ENCODE peak calls at places on chromosomes 5 and 9, in four cellular contexts. J is left ventricle myocardium inferior, K is cardiac muscle cell, R is gastrocnemius medialis. S is an unnamed sample.

GRCh38 chr9:112486221-112487007 is at the start of gene KIAA1958:
- DNase-seq in J (peak), K (peak), R (peak), S (peak)

GRCh38 chr5:170353946-170354345 is 35.2 kb downstream of the KCNMB1 start:
- DNase-seq in J (peak), K (no peak), R (no peak), S (no peak)

GRCh38 chr9:126376903-126377342 is 50.3 kb downstream of the MVB12B start:
- DNase-seq in J (no peak), K (peak), R (no peak), S (no peak)

GRCh38 chr9:119009253-119009652 is 360.0 kb downstream of the BRINP1 start:
- DNase-seq in J (no peak), K (no peak), R (no peak), S (peak)

GRCh38 chr9:23962101-23962500 is 136.1 kb upstream of the ELAVL2 start:
- DNase-seq in J (no peak), K (no peak), R (no peak), S (no peak)

GRCh38 chr9:98018347-98018746 is 35.2 kb downstream of the ANP32B start:
- DNase-seq in J (no peak), K (peak), R (peak), S (no peak)

GRCh38 chr9:113529336-113530009 is 65.9 kb downstream of the RGS3 start:
- DNase-seq in J (no peak), K (no peak), R (no peak), S (no peak)

GRCh38 chr5:168005093-168005492 is 286.4 kb upstream of the WWC1 start:
- DNase-seq in J (no peak), K (no peak), R (no peak), S (peak)

GRCh38 chr9:120711354-120711753 is 2.9 kb downstream of the MEGF9 start:
- DNase-seq in J (no peak), K (no peak), R (no peak), S (no peak)

GRCh38 chr9:88534456-88535225 is at the start of gene NXNL2:
- DNase-seq in J (peak), K (peak), R (no peak), S (peak)

GRCh38 chr5:32089146-32090000 is 84.7 kb downstream of the GOLPH3 start:
- DNase-seq in J (no peak), K (no peak), R (no peak), S (no peak)

GRCh38 chr5:160938532-160938931 is 86.5 kb upstream of the ATP10B start:
- DNase-seq in J (no peak), K (no peak), R (no peak), S (peak)

GRCh38 chr5:136511046-136511445 is 145.7 kb upstream of the TRPC7 start:
- DNase-seq in J (no peak), K (no peak), R (no peak), S (no peak)

GRCh38 chr5:168288349-168289245 is 2.8 kb upstream of the WWC1 start:
- DNase-seq in J (no peak), K (no peak), R (no peak), S (peak)

GRCh38 chr9:3856592-3856991 is 330.8 kb upstream of the RFX3 start:
- DNase-seq in J (no peak), K (no peak), R (no peak), S (no peak)

GRCh38 chr5:103849934-103850333 is 287.3 kb upstream of the NUDT12 start:
- DNase-seq in J (no peak), K (no peak), R (no peak), S (peak)

GRCh38 chr9:77099388-77099787 is 77.9 kb upstream of the VPS13A start:
- DNase-seq in J (no peak), K (no peak), R (no peak), S (no peak)

GRCh38 chr5:124889522-124889828 is 143.0 kb upstream of the ZNF608 start:
- DNase-seq in J (no peak), K (no peak), R (no peak), S (no peak)

GRCh38 chr9:129839324-129840023 is 4.2 kb downstream of the USP20 start:
- DNase-seq in J (no peak), K (no peak), R (no peak), S (no peak)

GRCh38 chr5:76081811-76082783 is 1.1 kb upstream of the SV2C start:
- DNase-seq in J (no peak), K (no peak), R (no peak), S (no peak)

GRCh38 chr5:96220610-96221390 is 212.2 kb downstream of the PCSK1 start:
- DNase-seq in J (no peak), K (no peak), R (no peak), S (peak)

GRCh38 chr5:179345429-179346321 is at the start of gene ADAMTS2:
- DNase-seq in J (peak), K (peak), R (no peak), S (no peak)

GRCh38 chr5:111735829-111736228 is 21.2 kb downstream of the NREP start:
- DNase-seq in J (peak), K (no peak), R (peak), S (peak)

GRCh38 chr5:68424799-68425537 is 209.4 kb downstream of the PIK3R1 start:
- DNase-seq in J (no peak), K (no peak), R (no peak), S (no peak)

GRCh38 chr5:17679597-17680187 is 45.4 kb downstream of the TAF11L14 start:
- DNase-seq in J (no peak), K (no peak), R (no peak), S (peak)

GRCh38 chr5:74838262-74838661 is 27.9 kb downstream of the FAM169A start:
- DNase-seq in J (no peak), K (no peak), R (no peak), S (no peak)

GRCh38 chr5:126961702-126962101 is 68.7 kb downstream of the MARCHF3 start:
- DNase-seq in J (no peak), K (no peak), R (no peak), S (peak)

GRCh38 chr5:34410411-34411139 is 245.6 kb upstream of the RAI14 start:
- DNase-seq in J (no peak), K (no peak), R (no peak), S (no peak)

GRCh38 chr5:41009228-41009627 is 61.9 kb downstream of the MROH2B start:
- DNase-seq in J (no peak), K (no peak), R (no peak), S (no peak)

GRCh38 chr9:129236441-129237145 is 58.5 kb upstream of the IER5L start:
- DNase-seq in J (no peak), K (no peak), R (no peak), S (no peak)

DNA sequence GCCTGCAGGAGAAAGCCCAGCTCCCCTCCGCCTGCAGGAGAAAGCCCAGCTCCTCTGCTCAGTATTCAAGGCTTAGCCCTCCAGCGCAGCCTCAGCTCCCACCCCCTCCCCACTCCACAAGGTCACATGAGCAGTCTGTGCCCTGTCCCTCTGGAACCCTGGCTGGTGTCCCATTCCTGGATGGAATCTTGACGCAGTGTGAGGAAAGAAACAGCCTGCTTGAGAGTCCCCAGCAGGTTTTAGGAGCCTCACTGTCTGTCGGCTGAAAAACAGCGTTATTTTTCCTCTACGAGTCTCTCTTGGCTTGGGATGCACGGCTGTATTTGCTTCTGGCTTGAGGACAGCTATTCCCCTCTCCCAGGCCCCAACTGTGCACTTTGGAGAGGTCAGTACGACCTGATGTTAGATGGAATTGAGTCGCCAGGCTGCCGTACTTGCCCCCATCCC is 210.1 kb upstream of the TRIM32 start:
- DNase-seq in J (peak), K (peak), R (no peak), S (no peak)
- H3K27ac ChIP-seq in J (peak), K (peak), R (no peak), S (no peak)

GRCh38 chr5:139696894-139697658 is 48.9 kb downstream of the CXXC5 start:
- DNase-seq in J (peak), K (peak), R (no peak), S (no peak)
- H3K27ac ChIP-seq in J (peak), K (peak), R (peak), S (no peak)

DNA sequence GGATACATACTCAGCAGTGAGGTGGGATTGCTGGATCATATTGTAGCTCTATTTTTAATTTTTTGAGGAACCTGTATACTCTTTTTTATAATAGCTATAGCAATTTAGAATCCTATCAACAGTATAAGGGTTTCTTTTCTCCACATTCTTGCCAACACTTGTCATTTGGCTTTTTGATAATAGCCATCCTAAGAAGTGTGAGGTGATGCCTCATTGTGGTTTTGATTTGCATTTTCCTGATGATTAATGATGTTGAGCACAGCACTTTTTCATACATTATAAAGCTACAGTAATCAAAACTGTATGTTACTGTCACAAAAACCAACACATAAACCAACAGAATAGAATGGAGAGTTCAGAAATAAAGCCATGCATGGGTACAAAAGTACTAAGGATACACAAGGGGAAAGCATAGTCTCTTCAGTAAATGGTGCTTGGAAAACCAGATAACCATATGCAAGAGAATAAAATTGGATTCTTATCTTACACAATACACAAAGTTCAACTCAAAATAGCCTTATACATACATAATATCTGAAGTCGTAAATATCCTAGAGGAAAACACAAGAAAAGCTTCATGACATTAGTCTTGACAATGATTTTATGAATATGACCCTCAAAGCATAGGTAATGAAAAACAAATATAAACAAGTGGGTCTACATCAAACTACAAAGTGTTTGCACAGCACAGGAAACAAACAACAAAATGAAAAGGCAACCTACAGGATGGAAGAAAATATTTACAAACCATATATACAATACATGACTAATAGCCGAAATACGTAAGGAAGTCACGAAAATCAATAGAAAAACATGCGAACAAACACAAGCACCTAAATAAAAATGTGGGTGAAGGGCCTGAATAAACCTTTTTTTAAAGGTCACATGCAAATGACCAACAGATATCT is 287.8 kb upstream of the DAB2 start:
- DNase-seq in J (no peak), K (no peak), R (no peak), S (no peak)
- H3K27ac ChIP-seq in J (no peak), K (no peak), R (no peak), S (no peak)

GRCh38 chr9:90097237-90097636 is 492.4 kb downstream of the GADD45G start:
- DNase-seq in J (no peak), K (no peak), R (no peak), S (no peak)
- H3K27ac ChIP-seq in J (peak), K (no peak), R (no peak), S (no peak)

GRCh38 chr9:83059417-83059816 is 3.5 kb downstream of the RASEF start:
- DNase-seq in J (no peak), K (no peak), R (no peak), S (no peak)

GRCh38 chr9:83062653-83063527 is at the start of gene RASEF:
- DNase-seq in J (no peak), K (peak), R (no peak), S (no peak)

GRCh38 chr9:83062011-83062652 is 810 bp downstream of the RASEF start:
- DNase-seq in J (peak), K (peak), R (no peak), S (no peak)

GRCh38 chr9:83060557-83060956 is 2.4 kb downstream of the RASEF start:
- DNase-seq in J (no peak), K (no peak), R (no peak), S (no peak)

GRCh38 chr9:83061036-83061435 is 1.9 kb downstream of the RASEF start:
- DNase-seq in J (no peak), K (no peak), R (no peak), S (no peak)
- H3K27ac ChIP-seq in J (no peak), K (no peak), R (no peak), S (peak)

GRCh38 chr9:85892406-85892805 is 48.5 kb upstream of the NAA35 start:
- DNase-seq in J (no peak), K (no peak), R (no peak), S (no peak)
- H3K27ac ChIP-seq in J (no peak), K (no peak), R (no peak), S (no peak)

S was measured in epithelial cell of prostate.